ENCODE peak calls at places on chromosome 11, in seven cellular contexts. E is kidney epithelial cell; N is stromal cell of bone marrow; C is left ventricle myocardium inferior; U is AG09309; R is mesothelial cell of epicardium; V is activated CD4-positive, alpha-beta T cell treated with anti-CD3 and anti-CD28 coated beads, Interleukin-2, amount 50 U/mL, for 24 hours. Q is an unnamed sample.

GRCh38 chr11:87007938-87008337 is 29.8 kb upstream of the TMEM135 start:
- DNase-seq in V (no peak), U (peak; percentile 29), E (no peak), N (peak; percentile 65), C (no peak), R (no peak), Q (no peak)

GRCh38 chr11:34274712-34275398 is 83.0 kb downstream of the ABTB2 start:
- DNase-seq in V (no peak), R (peak; percentile 80), U (peak; percentile 89), N (peak; percentile 96), E (peak; percentile 88), C (peak; percentile 83), Q (no peak)

GRCh38 chr11:113895367-113896155 is 9.0 kb upstream of the HTR3B start:
- DNase-seq in V (no peak), C (no peak), E (no peak), N (no peak), U (no peak), R (no peak), Q (peak; percentile 95)

GRCh38 chr11:15170170-15170569 is 55.4 kb downstream of the INSC start:
- DNase-seq in V (no peak), R (no peak), N (no peak), U (no peak), E (no peak), C (no peak), Q (peak; percentile 80)

GRCh38 chr11:113957016-113957415 is 17.9 kb upstream of the HTR3A start:
- DNase-seq in N (no peak), R (no peak), C (no peak), E (no peak), V (no peak), U (no peak), Q (no peak)

GRCh38 chr11:19846654-19847330 is 134.2 kb downstream of the NAV2 start:
- DNase-seq in U (no peak), N (peak; percentile 22), R (no peak), E (no peak), V (no peak), C (peak; percentile 45), Q (no peak)

GRCh38 chr11:76391811-76392475 is 10.8 kb downstream of the GVQW3 start:
- DNase-seq in E (no peak), U (no peak), C (no peak), N (no peak), V (no peak), R (no peak), Q (no peak)

GRCh38 chr11:11416502-11416901 is 63.5 kb upstream of the CSNK2A3 start:
- DNase-seq in N (peak; percentile 40), C (no peak), V (no peak), R (no peak), E (peak; percentile 50), U (no peak), Q (no peak)

GRCh38 chr11:17781626-17782025 is 47.0 kb downstream of the KCNC1 start:
- DNase-seq in E (no peak), V (no peak), R (no peak), U (no peak), N (no peak), C (no peak), Q (no peak)

GRCh38 chr11:86740628-86741488 is 59.5 kb upstream of the PRSS23 start:
- DNase-seq in E (peak; percentile 96), N (peak; percentile 92), R (peak; percentile 46), U (peak; percentile 86), C (no peak), V (peak; percentile 17), Q (peak; percentile 46)

GRCh38 chr11:118691926-118692830 is 12.7 kb upstream of the TREH start:
- DNase-seq in R (no peak), N (no peak), V (peak; percentile 45), E (no peak), C (no peak), U (no peak), Q (no peak)

GRCh38 chr11:560305-561147 is at the start of the genes LMNTD2 and RASSF7:
- DNase-seq in E (no peak), V (peak; percentile 94), U (no peak), N (peak; percentile 43), R (peak; percentile 97), C (peak; percentile 92), Q (peak; percentile 76)

GRCh38 chr11:67302571-67303131 is 679 bp upstream of the SSH3 start:
- DNase-seq in R (peak; percentile 53), E (no peak), N (no peak), C (no peak), U (no peak), V (no peak), Q (no peak)

GRCh38 chr11:96097844-96098421 is 174.0 kb upstream of the MTMR2 start:
- DNase-seq in C (no peak), R (no peak), E (no peak), V (no peak), U (no peak), N (no peak), Q (no peak)

GRCh38 chr11:44766112-44766971 is 39.6 kb downstream of the TSPAN18 start:
- DNase-seq in N (peak; percentile 69), V (no peak), R (peak; percentile 37), U (peak; percentile 71), C (peak; percentile 73), E (no peak), Q (no peak)

GRCh38 chr11:20658135-20658534 is 11.3 kb upstream of the NELL1 start:
- DNase-seq in U (no peak), N (no peak), E (no peak), V (no peak), R (no peak), C (no peak), Q (no peak)

GRCh38 chr11:122676638-122677037 is 21.1 kb downstream of the UBASH3B start:
- DNase-seq in R (no peak), U (no peak), C (no peak), V (no peak), N (no peak), E (no peak), Q (no peak)

GRCh38 chr11:86519064-86519911 is 144.6 kb downstream of the CCDC81 start:
- DNase-seq in U (peak; percentile 59), N (peak; percentile 67), V (no peak), C (no peak), E (no peak), R (no peak), Q (peak; percentile 11)

GRCh38 chr11:114794048-114794684 is 115.8 kb downstream of the NXPE2 start:
- DNase-seq in N (no peak), C (no peak), R (no peak), V (no peak), E (no peak), U (no peak), Q (no peak)

GRCh38 chr11:93063101-93063500 is 93.7 kb downstream of the MTNR1B start:
- DNase-seq in E (peak; percentile 47), V (no peak), R (no peak), C (no peak), U (no peak), N (no peak), Q (no peak)

GRCh38 chr11:15663778-15664218 is 549.1 kb downstream of the INSC start:
- DNase-seq in R (no peak), V (no peak), N (no peak), C (no peak), U (no peak), E (peak; percentile 41), Q (peak; percentile 68)

GRCh38 chr11:116312560-116313340 is 460.0 kb downstream of the BUD13 start:
- DNase-seq in V (no peak), U (no peak), R (no peak), E (no peak), C (peak; percentile 86), N (peak; percentile 15), Q (no peak)

GRCh38 chr11:121035823-121036222 is 11.9 kb downstream of the TBCEL start:
- DNase-seq in C (no peak), U (no peak), E (no peak), N (no peak), V (no peak), R (no peak), Q (no peak)

GRCh38 chr11:2725367-2726300 is 25.8 kb upstream of the KCNQ1OT1 start:
- DNase-seq in R (peak; percentile 72), U (no peak), C (peak; percentile 74), N (no peak), V (no peak), E (no peak), Q (no peak)

GRCh38 chr11:20565236-20565635 is 34.2 kb upstream of the SLC6A5 start:
- DNase-seq in U (no peak), N (no peak), C (no peak), E (no peak), R (no peak), V (no peak), Q (no peak)

GRCh38 chr11:7170431-7170830 is 81.3 kb upstream of the SYT9 start:
- DNase-seq in R (no peak), N (no peak), V (no peak), U (no peak), E (no peak), C (no peak), Q (no peak)

GRCh38 chr11:15912825-15913224 is 443.5 kb downstream of the SOX6 start:
- DNase-seq in R (no peak), C (no peak), E (no peak), U (no peak), N (no peak), V (no peak), Q (no peak)

GRCh38 chr11:199004-199581 is 6.2 kb downstream of the SCGB1C1 start:
- DNase-seq in C (no peak), N (no peak), U (no peak), R (no peak), V (no peak), E (no peak), Q (no peak)

GRCh38 chr11:2466869-2467694 is 22.3 kb downstream of the KCNQ1 start:
- DNase-seq in N (no peak), V (peak; percentile 41), E (no peak), U (no peak), R (no peak), C (no peak), Q (no peak)

Q was measured in NCI-H526.